ENCODE peak calls at places on chromosomes 2 and 18, in six cellular contexts. One of them, this sample, is unnamed.
A peak's percentile ranks its signal among the peaks of the same experiment; 100 is the strongest.

GRCh38 chr2:113175101-113175628 is 1.4 kb downstream of the PSD4 start:
- DNase-seq in PC-9: no peak
- DNase-seq in A549: no peak
- DNase-seq in fibroblast of lung: no peak
- DNase-seq in substantia nigra: no peak
- DNase-seq in K562: no peak
- DNase-seq in this sample: no peak

GRCh38 chr2:26165403-26165802 is 7.5 kb upstream of the GAREM2 start:
- DNase-seq in PC-9: no peak
- DNase-seq in K562: no peak
- DNase-seq in A549: no peak
- DNase-seq in fibroblast of lung: no peak
- DNase-seq in substantia nigra: no peak
- DNase-seq in this sample: no peak

GRCh38 chr2:8627692-8628085 is 54.2 kb upstream of the ID2 start:
- DNase-seq in K562: peak; percentile 29
- DNase-seq in substantia nigra: no peak
- DNase-seq in PC-9: no peak
- DNase-seq in A549: peak; percentile 58
- DNase-seq in fibroblast of lung: no peak
- DNase-seq in this sample: peak; percentile 6

GRCh38 chr2:65300772-65301711 is 73.4 kb downstream of the ACTR2 start:
- DNase-seq in PC-9: no peak
- DNase-seq in substantia nigra: no peak
- DNase-seq in fibroblast of lung: peak; percentile 86
- DNase-seq in K562: no peak
- DNase-seq in A549: peak; percentile 70
- DNase-seq in this sample: peak; percentile 6

GRCh38 chr2:43402002-43402401 is 175.6 kb upstream of the ZFP36L2 start:
- DNase-seq in PC-9: no peak
- DNase-seq in K562: no peak
- DNase-seq in substantia nigra: no peak
- DNase-seq in A549: no peak
- DNase-seq in fibroblast of lung: no peak
- DNase-seq in this sample: no peak

GRCh38 chr2:228689049-228689448 is 507.6 kb upstream of the SPHKAP start:
- DNase-seq in PC-9: no peak
- DNase-seq in K562: no peak
- DNase-seq in A549: no peak
- DNase-seq in substantia nigra: no peak
- DNase-seq in fibroblast of lung: peak; percentile 38
- DNase-seq in this sample: no peak

GRCh38 chr18:57737661-57738060 is 65.5 kb downstream of the ATP8B1 start:
- DNase-seq in K562: no peak
- DNase-seq in A549: peak; percentile 60
- DNase-seq in substantia nigra: no peak
- DNase-seq in PC-9: no peak
- DNase-seq in fibroblast of lung: peak; percentile 97
- DNase-seq in this sample: peak; percentile 23

GRCh38 chr2:169091256-169091655 is 21.9 kb downstream of the DHRS9 start:
- DNase-seq in A549: no peak
- DNase-seq in fibroblast of lung: no peak
- DNase-seq in K562: no peak
- DNase-seq in substantia nigra: no peak
- DNase-seq in PC-9: no peak
- DNase-seq in this sample: no peak

GRCh38 chr2:33617401-33617800 is 18.3 kb upstream of the FAM98A start:
- DNase-seq in fibroblast of lung: no peak
- DNase-seq in A549: no peak
- DNase-seq in K562: no peak
- DNase-seq in PC-9: no peak
- DNase-seq in substantia nigra: no peak
- DNase-seq in this sample: no peak

GRCh38 chr2:204691911-204692510 is 146.7 kb downstream of the PARD3B start:
- DNase-seq in A549: peak; percentile 36
- DNase-seq in fibroblast of lung: peak; percentile 97
- DNase-seq in K562: peak; percentile 8
- DNase-seq in PC-9: peak; percentile 10
- DNase-seq in substantia nigra: no peak
- DNase-seq in this sample: no peak

GRCh38 chr2:38875227-38875575 is 533 bp downstream of the DHX57 start:
- DNase-seq in A549: no peak
- DNase-seq in K562: no peak
- DNase-seq in fibroblast of lung: peak; percentile 2
- DNase-seq in substantia nigra: no peak
- DNase-seq in PC-9: no peak
- DNase-seq in this sample: no peak

GRCh38 chr2:146031158-146031557 is 1511.2 kb upstream of the ZEB2 start:
- DNase-seq in A549: no peak
- DNase-seq in K562: no peak
- DNase-seq in substantia nigra: no peak
- DNase-seq in fibroblast of lung: peak; percentile 16
- DNase-seq in PC-9: no peak
- DNase-seq in this sample: no peak

GRCh38 chr18:21272016-21272582 is 30.1 kb downstream of the GREB1L start:
- DNase-seq in PC-9: no peak
- DNase-seq in fibroblast of lung: no peak
- DNase-seq in K562: no peak
- DNase-seq in A549: no peak
- DNase-seq in substantia nigra: no peak
- DNase-seq in this sample: no peak

GRCh38 chr2:165793779-165794519 is at the start of gene GALNT3:
- DNase-seq in substantia nigra: no peak
- DNase-seq in K562: no peak
- DNase-seq in fibroblast of lung: no peak
- DNase-seq in A549: no peak
- DNase-seq in PC-9: peak; percentile 89
- DNase-seq in this sample: no peak

GRCh38 chr2:236644502-236644911 is 74.9 kb downstream of the ACKR3 start:
- DNase-seq in PC-9: no peak
- DNase-seq in K562: no peak
- DNase-seq in A549: no peak
- DNase-seq in substantia nigra: no peak
- DNase-seq in fibroblast of lung: no peak
- DNase-seq in this sample: no peak
- H3K27ac ChIP-seq in PC-9: no peak overlapping the region
- H3K27ac ChIP-seq in K562: no peak overlapping the region
- H3K27ac ChIP-seq in A549: peak overlapping the region; percentile 85
- H3K27ac ChIP-seq in substantia nigra: no peak overlapping the region
- H3K27ac ChIP-seq in fibroblast of lung: no peak overlapping the region
- H3K27ac ChIP-seq in this sample: no peak overlapping the region

GRCh38 chr2:190150413-190150812 is 87.9 kb upstream of the MSTN start:
- DNase-seq in substantia nigra: no peak
- DNase-seq in PC-9: no peak
- DNase-seq in fibroblast of lung: no peak
- DNase-seq in K562: no peak
- DNase-seq in A549: no peak
- DNase-seq in this sample: no peak

DNA sequence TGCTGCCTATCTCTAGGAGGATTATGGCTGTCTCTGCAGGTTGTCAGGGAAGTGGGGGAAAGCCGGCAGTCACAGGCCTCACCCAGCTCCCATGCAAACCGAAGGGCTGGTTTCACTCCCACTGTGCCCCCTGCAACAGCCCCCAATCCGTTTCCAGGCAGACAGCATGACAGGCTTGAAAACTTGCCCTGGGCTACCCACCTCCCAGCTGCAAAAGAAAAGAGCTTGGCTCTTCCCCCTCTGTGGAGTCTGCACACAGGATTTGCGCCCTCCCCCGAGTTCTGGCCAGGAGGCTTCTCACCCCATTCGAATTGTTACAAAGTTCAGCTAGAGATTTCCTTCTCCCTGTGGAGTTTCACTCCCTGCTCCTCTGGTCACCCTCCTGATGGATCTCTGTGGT is 87.4 kb upstream of the MSTN start:
- DNase-seq in PC-9: no peak
- DNase-seq in K562: no peak
- DNase-seq in fibroblast of lung: no peak
- DNase-seq in A549: no peak
- DNase-seq in substantia nigra: no peak
- DNase-seq in this sample: no peak
- H3K27ac ChIP-seq in PC-9: no peak overlapping the region
- H3K27ac ChIP-seq in K562: no peak overlapping the region
- H3K27ac ChIP-seq in fibroblast of lung: no peak overlapping the region
- H3K27ac ChIP-seq in A549: no peak overlapping the region
- H3K27ac ChIP-seq in substantia nigra: no peak overlapping the region
- H3K27ac ChIP-seq in this sample: no peak overlapping the region

GRCh38 chr2:36362291-36362690 is 6.7 kb downstream of the CRIM1 start:
- DNase-seq in substantia nigra: no peak
- DNase-seq in A549: no peak
- DNase-seq in fibroblast of lung: peak; percentile 76
- DNase-seq in K562: no peak
- DNase-seq in PC-9: no peak
- DNase-seq in this sample: no peak
- H3K27ac ChIP-seq in substantia nigra: no peak overlapping the region
- H3K27ac ChIP-seq in A549: peak overlapping the region; percentile 76
- H3K27ac ChIP-seq in fibroblast of lung: peak overlapping the region; percentile 63
- H3K27ac ChIP-seq in K562: no peak overlapping the region
- H3K27ac ChIP-seq in PC-9: peak overlapping the region; percentile 63
- H3K27ac ChIP-seq in this sample: no peak overlapping the region

DNA sequence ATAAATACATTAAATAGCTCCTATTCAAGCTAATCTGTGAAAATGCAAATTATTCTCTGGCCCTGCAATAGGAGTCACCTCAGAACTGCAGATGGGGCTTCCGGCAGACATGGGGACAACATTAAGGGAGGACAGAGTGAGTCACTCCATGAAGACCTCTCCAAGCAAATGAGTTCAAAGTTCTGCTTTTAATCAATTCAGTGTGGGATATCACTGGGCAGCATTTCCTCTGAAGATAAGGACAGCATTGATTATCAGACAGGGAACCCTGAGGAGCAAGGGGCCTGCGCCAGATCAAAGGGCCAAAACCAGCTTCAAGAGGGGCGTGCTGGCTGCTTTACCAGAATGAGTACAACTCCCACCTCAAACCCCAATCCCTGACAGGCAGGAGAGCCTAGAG is 356.9 kb upstream of the KLHL29 start:
- DNase-seq in K562: no peak
- DNase-seq in PC-9: no peak
- DNase-seq in fibroblast of lung: no peak
- DNase-seq in A549: no peak
- DNase-seq in substantia nigra: no peak
- DNase-seq in this sample: no peak
- H3K27ac ChIP-seq in K562: no peak overlapping the region
- H3K27ac ChIP-seq in PC-9: no peak overlapping the region
- H3K27ac ChIP-seq in fibroblast of lung: no peak overlapping the region
- H3K27ac ChIP-seq in A549: no peak overlapping the region
- H3K27ac ChIP-seq in substantia nigra: no peak overlapping the region
- H3K27ac ChIP-seq in this sample: no peak overlapping the region

GRCh38 chr2:237297421-237298155 is 116.4 kb downstream of the COL6A3 start:
- DNase-seq in K562: no peak
- DNase-seq in PC-9: no peak
- DNase-seq in A549: no peak
- DNase-seq in substantia nigra: no peak
- DNase-seq in fibroblast of lung: no peak
- DNase-seq in this sample: no peak
- H3K27ac ChIP-seq in K562: no peak overlapping the region
- H3K27ac ChIP-seq in PC-9: no peak overlapping the region
- H3K27ac ChIP-seq in A549: peak overlapping the region; percentile 47
- H3K27ac ChIP-seq in substantia nigra: no peak overlapping the region
- H3K27ac ChIP-seq in fibroblast of lung: peak overlapping the region; percentile 62
- H3K27ac ChIP-seq in this sample: no peak overlapping the region

This sample was measured in caudate nucleus.